ENCODE peak calls at places on chromosomes 13 and 19, in five cellular contexts. Z is WTC11, B is cardiac muscle cell, U is uterus, Y is mesothelial cell of epicardium. G is an unnamed sample.

GRCh38 chr19:48501961-48502719 is 9.5 kb downstream of the LMTK3 start:
- DNase-seq in Z (peak; percentile 100), B (peak; percentile 94), U (peak; percentile 21), Y (peak; percentile 93), G (peak; percentile 20)

GRCh38 chr13:47672245-47672975 is 328.7 kb downstream of the SUCLA2 start:
- DNase-seq in Z (no peak), B (no peak), U (no peak), Y (no peak), G (peak; percentile 85)

GRCh38 chr13:25217023-25217909 is 45.2 kb upstream of the AMER2 start:
- DNase-seq in Z (no peak), B (no peak), U (no peak), Y (no peak), G (peak; percentile 79)

GRCh38 chr13:98143157-98143553 is 261 bp downstream of the FARP1 start:
- DNase-seq in Z (no peak), B (peak; percentile 86), U (peak; percentile 50), Y (peak; percentile 34), G (no peak)

GRCh38 chr13:43390101-43390500 is 366.7 kb downstream of the DNAJC15 start:
- DNase-seq in Z (no peak), B (no peak), U (no peak), Y (no peak), G (peak; percentile 55)

GRCh38 chr19:46296722-46297431 is at the start of gene HIF3A:
- DNase-seq in Z (peak; percentile 93), B (peak; percentile 97), U (peak; percentile 64), Y (peak; percentile 86), G (peak; percentile 39)

GRCh38 chr19:1236566-1236965 is 1.2 kb downstream of the CBARP start:
- DNase-seq in Z (peak; percentile 39), B (no peak), U (no peak), Y (no peak), G (no peak)

GRCh38 chr19:58555920-58556632 is 1.2 kb upstream of the CHMP2A start:
- DNase-seq in Z (no peak), B (no peak), U (no peak), Y (no peak), G (no peak)

GRCh38 chr19:10112037-10112751 is 701 bp downstream of the P2RY11 start:
- DNase-seq in Z (no peak), B (no peak), U (no peak), Y (no peak), G (no peak)

GRCh38 chr13:71358218-71358617 is 508.8 kb downstream of the DACH1 start:
- DNase-seq in Z (no peak), B (no peak), U (no peak), Y (no peak), G (no peak)

GRCh38 chr13:31264146-31264545 is 64.4 kb downstream of the B3GLCT start:
- DNase-seq in Z (no peak), B (no peak), U (no peak), Y (no peak), G (peak; percentile 7)

GRCh38 chr13:98530236-98530635 is 46.7 kb downstream of the STK24 start:
- DNase-seq in Z (no peak), B (no peak), U (no peak), Y (no peak), G (no peak)

GRCh38 chr19:16615788-16616187 is 12.2 kb downstream of the MED26 start:
- DNase-seq in Z (no peak), B (no peak), U (no peak), Y (no peak), G (peak; percentile 27)

GRCh38 chr13:84487681-84488080 is 605.4 kb upstream of the SLITRK1 start:
- DNase-seq in Z (no peak), B (no peak), U (no peak), Y (no peak), G (no peak)

GRCh38 chr19:33392341-33393285 is 19.1 kb downstream of the CEBPG start:
- DNase-seq in Z (peak; percentile 8), B (peak; percentile 38), U (peak; percentile 25), Y (no peak), G (no peak)

GRCh38 chr13:37138917-37139316 is 33.5 kb upstream of the CSNK1A1L start:
- DNase-seq in Z (no peak), B (no peak), U (no peak), Y (no peak), G (peak; percentile 51)

GRCh38 chr13:97911311-97912138 is 42.0 kb upstream of the IPO5 start:
- DNase-seq in Z (peak; percentile 63), B (no peak), U (no peak), Y (no peak), G (peak; percentile 65)

GRCh38 chr19:31126236-31126635 is 223.0 kb downstream of the TSHZ3 start:
- DNase-seq in Z (no peak), B (no peak), U (no peak), Y (no peak), G (no peak)

GRCh38 chr13:33316890-33317289 is 31.3 kb upstream of the STARD13 start:
- DNase-seq in Z (no peak), B (no peak), U (no peak), Y (no peak), G (no peak)

GRCh38 chr19:28794301-28794700 is 418.6 kb downstream of the UQCRFS1 start:
- DNase-seq in Z (no peak), B (no peak), U (no peak), Y (no peak), G (no peak)

GRCh38 chr13:96544965-96545364 is 449.3 kb downstream of the OXGR1 start:
- DNase-seq in Z (no peak), B (no peak), U (no peak), Y (no peak), G (no peak)

GRCh38 chr19:373391-374182 is 29.0 kb upstream of the MIER2 start:
- DNase-seq in Z (no peak), B (no peak), U (no peak), Y (no peak), G (no peak)

GRCh38 chr13:35810286-35810685 is 320.9 kb downstream of the DCLK1 start:
- DNase-seq in Z (no peak), B (no peak), U (no peak), Y (no peak), G (no peak)

GRCh38 chr19:18939922-18940775 is 868 bp downstream of the HOMER3 start:
- DNase-seq in Z (peak; percentile 80), B (peak; percentile 47), U (peak; percentile 55), Y (no peak), G (peak; percentile 45)

GRCh38 chr13:73090116-73090811 is 31.5 kb downstream of the KLF5 start:
- DNase-seq in Z (peak; percentile 17), B (no peak), U (no peak), Y (no peak), G (peak; percentile 80)

GRCh38 chr19:17830567-17831418 is 9.5 kb upstream of the INSL3 start:
- DNase-seq in Z (peak; percentile 98), B (peak; percentile 86), U (peak; percentile 48), Y (peak; percentile 77), G (peak; percentile 75)

GRCh38 chr19:29854033-29854432 is 42.2 kb downstream of the CCNE1 start:
- DNase-seq in Z (no peak), B (no peak), U (no peak), Y (no peak), G (no peak)

GRCh38 chr19:33496016-33496415 is 25.6 kb downstream of the PEPD start:
- DNase-seq in Z (no peak), B (no peak), U (no peak), Y (peak; percentile 6), G (no peak)

GRCh38 chr13:84479656-84480055 is 597.4 kb upstream of the SLITRK1 start:
- DNase-seq in Z (no peak), B (no peak), U (no peak), Y (no peak), G (peak; percentile 18)

GRCh38 chr19:34962281-34962944 is 1.6 kb downstream of the ZNF792 start:
- DNase-seq in Z (no peak), B (no peak), U (no peak), Y (no peak), G (no peak)

GRCh38 chr13:77028202-77028601 is 1.2 kb upstream of the FBXL3 start:
- DNase-seq in Z (no peak), B (no peak), U (peak; percentile 63), Y (no peak), G (peak; percentile 75)

GRCh38 chr19:45448887-45449299 is 18.9 kb upstream of the FOSB start:
- DNase-seq in Z (no peak), B (no peak), U (no peak), Y (no peak), G (no peak)

GRCh38 chr13:80979035-80979641 is 638.2 kb upstream of the SPRY2 start:
- DNase-seq in Z (peak; percentile 53), B (peak; percentile 71), U (no peak), Y (no peak), G (peak; percentile 81)

GRCh38 chr19:19316082-19316481 is 4.2 kb downstream of the SUGP1 start:
- DNase-seq in Z (no peak), B (no peak), U (no peak), Y (no peak), G (no peak)

GRCh38 chr13:102584423-102584822 is 12.4 kb upstream of the TPP2 start:
- DNase-seq in Z (no peak), B (no peak), U (no peak), Y (no peak), G (no peak)

GRCh38 chr13:102586615-102587014 is 10.2 kb upstream of the TPP2 start:
- DNase-seq in Z (no peak), B (no peak), U (no peak), Y (no peak), G (no peak)

GRCh38 chr13:102582256-102582655 is 14.5 kb upstream of the TPP2 start:
- DNase-seq in Z (no peak), B (no peak), U (no peak), Y (no peak), G (no peak)

GRCh38 chr13:102580552-102581169 is 16.1 kb upstream of the TPP2 start:
- DNase-seq in Z (no peak), B (peak; percentile 66), U (no peak), Y (no peak), G (peak; percentile 84)
- TF ChIP-seq CTCF in Z (peak; percentile 65), B (peak; percentile 71), U (peak; percentile 65), Y (peak; percentile 59), G (peak; percentile 81)

GRCh38 chr19:8506402-8506957 is 4.0 kb upstream of the PRAM1 start:
- DNase-seq in Z (peak; percentile 48), B (no peak), U (no peak), Y (no peak), G (no peak)
- TF ChIP-seq CTCF in Z (no peak), B (no peak), U (no peak), Y (no peak), G (no peak)

DNA sequence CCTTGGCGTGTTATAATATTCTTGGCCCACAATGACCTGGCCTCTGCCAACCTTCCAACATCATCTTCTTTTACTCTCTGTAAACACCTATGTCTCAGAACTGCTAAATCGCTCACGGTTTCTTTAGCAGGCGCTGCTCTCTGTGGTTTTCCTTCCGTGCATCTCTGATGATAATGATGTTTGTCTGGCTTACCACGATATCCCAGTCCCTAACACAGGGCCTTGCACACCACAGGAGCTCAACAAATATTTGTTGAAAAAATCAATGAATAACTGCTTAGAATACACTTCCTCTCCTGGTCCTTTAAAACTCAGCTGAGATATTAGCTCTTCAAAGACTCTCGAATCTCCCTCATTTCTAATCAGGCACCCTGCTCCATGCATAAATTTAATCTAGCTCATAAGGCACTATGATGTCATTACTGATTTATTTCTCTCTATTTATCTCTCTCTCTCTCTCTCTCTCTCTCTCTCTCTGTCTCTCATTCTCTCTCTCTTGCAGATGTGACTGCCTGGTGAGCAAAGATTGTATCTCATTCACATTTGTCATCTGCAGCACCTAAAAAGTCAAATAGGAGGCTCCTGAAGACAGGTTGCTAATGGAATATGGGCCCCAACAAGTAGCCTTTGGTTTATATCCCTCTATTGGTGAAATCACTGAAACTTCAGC is 206.4 kb downstream of the NHLRC3 start:
- DNase-seq in Z (no peak), B (no peak), U (no peak), Y (no peak), G (no peak)
- TF ChIP-seq CTCF in Z (no peak), B (no peak), U (no peak), Y (no peak), G (no peak)

GRCh38 chr13:113550453-113550852 is 34.1 kb upstream of the TFDP1 start:
- DNase-seq in Z (no peak), B (no peak), U (peak; percentile 2), Y (no peak), G (no peak)
- TF ChIP-seq CTCF in Z (no peak), B (no peak), U (no peak), Y (no peak), G (no peak)

G was measured in fibroblast of mammary gland.